ENCODE peak calls at places on chromosomes 13 and 19, in five cellular contexts. One of them, this sample, is unnamed.

GRCh38 chr13:36072536-36072935 is 58.6 kb downstream of the DCLK1 start:
- DNase-seq in cardiac fibroblast: no peak
- DNase-seq in activated CD8-positive, alpha-beta T cell treated with anti-CD3 and anti-CD28 coated beads for 36 hours: no peak
- DNase-seq in lower leg skin: no peak
- DNase-seq in keratinocyte: no peak
- DNase-seq in this sample: no peak

GRCh38 chr19:11375143-11375948 is 880 bp downstream of the SWSAP1 start:
- DNase-seq in keratinocyte: no peak
- DNase-seq in activated CD8-positive, alpha-beta T cell treated with anti-CD3 and anti-CD28 coated beads for 36 hours: peak
- DNase-seq in cardiac fibroblast: no peak
- DNase-seq in lower leg skin: peak
- DNase-seq in this sample: no peak

GRCh38 chr13:98358933-98359332 is 181.9 kb upstream of the RNF113B start:
- DNase-seq in lower leg skin: no peak
- DNase-seq in keratinocyte: no peak
- DNase-seq in cardiac fibroblast: no peak
- DNase-seq in activated CD8-positive, alpha-beta T cell treated with anti-CD3 and anti-CD28 coated beads for 36 hours: no peak
- DNase-seq in this sample: no peak

GRCh38 chr13:50161052-50161451 is 145.8 kb downstream of the KCNRG start:
- DNase-seq in keratinocyte: no peak
- DNase-seq in activated CD8-positive, alpha-beta T cell treated with anti-CD3 and anti-CD28 coated beads for 36 hours: no peak
- DNase-seq in cardiac fibroblast: peak
- DNase-seq in lower leg skin: no peak
- DNase-seq in this sample: no peak

GRCh38 chr19:48997972-48998371 is 4.3 kb downstream of the RUVBL2 start:
- DNase-seq in activated CD8-positive, alpha-beta T cell treated with anti-CD3 and anti-CD28 coated beads for 36 hours: peak
- DNase-seq in lower leg skin: no peak
- DNase-seq in keratinocyte: no peak
- DNase-seq in cardiac fibroblast: peak
- DNase-seq in this sample: no peak

GRCh38 chr19:55528030-55528801 is 8.7 kb downstream of the SBK2 start:
- DNase-seq in activated CD8-positive, alpha-beta T cell treated with anti-CD3 and anti-CD28 coated beads for 36 hours: no peak
- DNase-seq in lower leg skin: no peak
- DNase-seq in cardiac fibroblast: no peak
- DNase-seq in keratinocyte: no peak
- DNase-seq in this sample: no peak

GRCh38 chr13:38954844-38955243 is 35.8 kb downstream of the STOML3 start:
- DNase-seq in keratinocyte: no peak
- DNase-seq in lower leg skin: no peak
- DNase-seq in activated CD8-positive, alpha-beta T cell treated with anti-CD3 and anti-CD28 coated beads for 36 hours: no peak
- DNase-seq in cardiac fibroblast: no peak
- DNase-seq in this sample: no peak

GRCh38 chr19:10780368-10780767 is 55.6 kb downstream of the TMED1 start:
- DNase-seq in keratinocyte: peak
- DNase-seq in cardiac fibroblast: peak
- DNase-seq in lower leg skin: no peak
- DNase-seq in activated CD8-positive, alpha-beta T cell treated with anti-CD3 and anti-CD28 coated beads for 36 hours: no peak
- DNase-seq in this sample: peak

GRCh38 chr19:32318884-32319520 is 26.4 kb upstream of the ZNF507 start:
- DNase-seq in lower leg skin: no peak
- DNase-seq in cardiac fibroblast: peak
- DNase-seq in activated CD8-positive, alpha-beta T cell treated with anti-CD3 and anti-CD28 coated beads for 36 hours: peak
- DNase-seq in keratinocyte: no peak
- DNase-seq in this sample: no peak

GRCh38 chr19:18594824-18595373 is 6.3 kb downstream of the REX1BD start:
- DNase-seq in activated CD8-positive, alpha-beta T cell treated with anti-CD3 and anti-CD28 coated beads for 36 hours: no peak
- DNase-seq in keratinocyte: no peak
- DNase-seq in cardiac fibroblast: no peak
- DNase-seq in lower leg skin: no peak
- DNase-seq in this sample: no peak

GRCh38 chr13:21637296-21637695 is 33.3 kb upstream of the MICU2 start:
- DNase-seq in keratinocyte: peak
- DNase-seq in activated CD8-positive, alpha-beta T cell treated with anti-CD3 and anti-CD28 coated beads for 36 hours: peak
- DNase-seq in lower leg skin: no peak
- DNase-seq in cardiac fibroblast: peak
- DNase-seq in this sample: peak

GRCh38 chr19:19488875-19489690 is 26.3 kb downstream of the TSSK6 start:
- DNase-seq in lower leg skin: peak
- DNase-seq in keratinocyte: peak
- DNase-seq in cardiac fibroblast: peak
- DNase-seq in activated CD8-positive, alpha-beta T cell treated with anti-CD3 and anti-CD28 coated beads for 36 hours: peak
- DNase-seq in this sample: peak

GRCh38 chr19:7257148-7258041 is 36.8 kb downstream of the INSR start:
- DNase-seq in cardiac fibroblast: peak
- DNase-seq in keratinocyte: peak
- DNase-seq in lower leg skin: peak
- DNase-seq in activated CD8-positive, alpha-beta T cell treated with anti-CD3 and anti-CD28 coated beads for 36 hours: no peak
- DNase-seq in this sample: no peak

GRCh38 chr19:3224346-3225325 is at the start of gene CELF5:
- DNase-seq in activated CD8-positive, alpha-beta T cell treated with anti-CD3 and anti-CD28 coated beads for 36 hours: peak
- DNase-seq in keratinocyte: no peak
- DNase-seq in lower leg skin: no peak
- DNase-seq in cardiac fibroblast: no peak
- DNase-seq in this sample: no peak

GRCh38 chr19:33219261-33219812 is 6.3 kb downstream of the SLC7A10 start:
- DNase-seq in lower leg skin: no peak
- DNase-seq in keratinocyte: no peak
- DNase-seq in cardiac fibroblast: peak
- DNase-seq in activated CD8-positive, alpha-beta T cell treated with anti-CD3 and anti-CD28 coated beads for 36 hours: peak
- DNase-seq in this sample: no peak

GRCh38 chr19:14363203-14364097 is 17.8 kb upstream of the ADGRE5 start:
- DNase-seq in keratinocyte: no peak
- DNase-seq in lower leg skin: peak
- DNase-seq in activated CD8-positive, alpha-beta T cell treated with anti-CD3 and anti-CD28 coated beads for 36 hours: peak
- DNase-seq in cardiac fibroblast: peak
- DNase-seq in this sample: peak

GRCh38 chr13:97849305-97849704 is 104.2 kb upstream of the IPO5 start:
- DNase-seq in activated CD8-positive, alpha-beta T cell treated with anti-CD3 and anti-CD28 coated beads for 36 hours: no peak
- DNase-seq in cardiac fibroblast: peak
- DNase-seq in keratinocyte: no peak
- DNase-seq in lower leg skin: no peak
- DNase-seq in this sample: no peak

GRCh38 chr19:14118165-14119051 is 846 bp upstream of the PRKACA start:
- DNase-seq in cardiac fibroblast: peak
- DNase-seq in keratinocyte: no peak
- DNase-seq in lower leg skin: peak
- DNase-seq in activated CD8-positive, alpha-beta T cell treated with anti-CD3 and anti-CD28 coated beads for 36 hours: peak
- DNase-seq in this sample: peak

GRCh38 chr19:40383668-40384248 is 6.2 kb downstream of the HIPK4 start:
- DNase-seq in cardiac fibroblast: no peak
- DNase-seq in lower leg skin: no peak
- DNase-seq in keratinocyte: no peak
- DNase-seq in activated CD8-positive, alpha-beta T cell treated with anti-CD3 and anti-CD28 coated beads for 36 hours: no peak
- DNase-seq in this sample: no peak

GRCh38 chr19:56566904-56567273 is 379 bp upstream of the ZNF470 start:
- DNase-seq in activated CD8-positive, alpha-beta T cell treated with anti-CD3 and anti-CD28 coated beads for 36 hours: peak
- DNase-seq in cardiac fibroblast: peak
- DNase-seq in keratinocyte: no peak
- DNase-seq in lower leg skin: peak
- DNase-seq in this sample: no peak

GRCh38 chr13:67107973-67108372 is 122.2 kb downstream of the PCDH9 start:
- DNase-seq in activated CD8-positive, alpha-beta T cell treated with anti-CD3 and anti-CD28 coated beads for 36 hours: no peak
- DNase-seq in keratinocyte: no peak
- DNase-seq in cardiac fibroblast: no peak
- DNase-seq in lower leg skin: no peak
- DNase-seq in this sample: no peak

GRCh38 chr19:42143341-42144234 is 11.3 kb upstream of the POU2F2 start:
- DNase-seq in lower leg skin: no peak
- DNase-seq in keratinocyte: no peak
- DNase-seq in cardiac fibroblast: peak
- DNase-seq in activated CD8-positive, alpha-beta T cell treated with anti-CD3 and anti-CD28 coated beads for 36 hours: no peak
- DNase-seq in this sample: no peak

GRCh38 chr19:29715695-29716581 is 877 bp upstream of the C19orf12 start:
- DNase-seq in activated CD8-positive, alpha-beta T cell treated with anti-CD3 and anti-CD28 coated beads for 36 hours: peak
- DNase-seq in cardiac fibroblast: peak
- DNase-seq in lower leg skin: no peak
- DNase-seq in keratinocyte: no peak
- DNase-seq in this sample: no peak

GRCh38 chr13:73194310-73194709 is 135.5 kb downstream of the KLF5 start:
- DNase-seq in lower leg skin: no peak
- DNase-seq in keratinocyte: no peak
- DNase-seq in activated CD8-positive, alpha-beta T cell treated with anti-CD3 and anti-CD28 coated beads for 36 hours: no peak
- DNase-seq in cardiac fibroblast: no peak
- DNase-seq in this sample: no peak

GRCh38 chr13:101265934-101266333 is 150.4 kb downstream of the NALCN start:
- DNase-seq in keratinocyte: no peak
- DNase-seq in lower leg skin: no peak
- DNase-seq in cardiac fibroblast: peak
- DNase-seq in activated CD8-positive, alpha-beta T cell treated with anti-CD3 and anti-CD28 coated beads for 36 hours: no peak
- DNase-seq in this sample: no peak

GRCh38 chr19:55694241-55694655 is 19.2 kb downstream of the EPN1 start:
- DNase-seq in activated CD8-positive, alpha-beta T cell treated with anti-CD3 and anti-CD28 coated beads for 36 hours: no peak
- DNase-seq in keratinocyte: no peak
- DNase-seq in lower leg skin: peak
- DNase-seq in cardiac fibroblast: no peak
- DNase-seq in this sample: no peak

GRCh38 chr19:15811476-15811875 is 4.0 kb downstream of the OR10H1 start:
- DNase-seq in keratinocyte: no peak
- DNase-seq in cardiac fibroblast: no peak
- DNase-seq in activated CD8-positive, alpha-beta T cell treated with anti-CD3 and anti-CD28 coated beads for 36 hours: no peak
- DNase-seq in lower leg skin: no peak
- DNase-seq in this sample: no peak

GRCh38 chr19:15815306-15815705 is at the start of gene OR10H1:
- DNase-seq in keratinocyte: no peak
- DNase-seq in cardiac fibroblast: no peak
- DNase-seq in lower leg skin: no peak
- DNase-seq in activated CD8-positive, alpha-beta T cell treated with anti-CD3 and anti-CD28 coated beads for 36 hours: no peak
- DNase-seq in this sample: no peak

GRCh38 chr19:15810335-15810734 is 5.1 kb downstream of the OR10H1 start:
- DNase-seq in cardiac fibroblast: peak
- DNase-seq in lower leg skin: no peak
- DNase-seq in activated CD8-positive, alpha-beta T cell treated with anti-CD3 and anti-CD28 coated beads for 36 hours: no peak
- DNase-seq in keratinocyte: no peak
- DNase-seq in this sample: no peak

GRCh38 chr19:15812059-15812722 is 3.3 kb downstream of the OR10H1 start:
- DNase-seq in keratinocyte: no peak
- DNase-seq in activated CD8-positive, alpha-beta T cell treated with anti-CD3 and anti-CD28 coated beads for 36 hours: peak
- DNase-seq in lower leg skin: no peak
- DNase-seq in cardiac fibroblast: no peak
- DNase-seq in this sample: no peak

GRCh38 chr19:15813916-15814315 is 1.5 kb downstream of the OR10H1 start:
- DNase-seq in cardiac fibroblast: no peak
- DNase-seq in activated CD8-positive, alpha-beta T cell treated with anti-CD3 and anti-CD28 coated beads for 36 hours: no peak
- DNase-seq in lower leg skin: no peak
- DNase-seq in keratinocyte: no peak
- DNase-seq in this sample: no peak
- TF ChIP-seq CTCF in cardiac fibroblast: no peak
- TF ChIP-seq CTCF in activated CD8-positive, alpha-beta T cell treated with anti-CD3 and anti-CD28 coated beads for 36 hours: no peak
- TF ChIP-seq CTCF in lower leg skin: no peak
- TF ChIP-seq CTCF in keratinocyte: no peak
- TF ChIP-seq CTCF in this sample: no peak

GRCh38 chr19:46927893-46928292 is 67.1 kb downstream of the ARHGAP35 start:
- DNase-seq in activated CD8-positive, alpha-beta T cell treated with anti-CD3 and anti-CD28 coated beads for 36 hours: no peak
- DNase-seq in cardiac fibroblast: no peak
- DNase-seq in lower leg skin: no peak
- DNase-seq in keratinocyte: no peak
- DNase-seq in this sample: no peak

GRCh38 chr19:46927106-46927505 is 66.3 kb downstream of the ARHGAP35 start:
- DNase-seq in keratinocyte: peak
- DNase-seq in cardiac fibroblast: no peak
- DNase-seq in lower leg skin: peak
- DNase-seq in activated CD8-positive, alpha-beta T cell treated with anti-CD3 and anti-CD28 coated beads for 36 hours: no peak
- DNase-seq in this sample: no peak

GRCh38 chr19:46926201-46927071 is 65.6 kb downstream of the ARHGAP35 start:
- DNase-seq in cardiac fibroblast: no peak
- DNase-seq in keratinocyte: no peak
- DNase-seq in lower leg skin: peak
- DNase-seq in activated CD8-positive, alpha-beta T cell treated with anti-CD3 and anti-CD28 coated beads for 36 hours: no peak
- DNase-seq in this sample: no peak

GRCh38 chr19:46931197-46931596 is 70.4 kb downstream of the ARHGAP35 start:
- DNase-seq in lower leg skin: peak
- DNase-seq in keratinocyte: no peak
- DNase-seq in activated CD8-positive, alpha-beta T cell treated with anti-CD3 and anti-CD28 coated beads for 36 hours: no peak
- DNase-seq in cardiac fibroblast: no peak
- DNase-seq in this sample: no peak

DNA sequence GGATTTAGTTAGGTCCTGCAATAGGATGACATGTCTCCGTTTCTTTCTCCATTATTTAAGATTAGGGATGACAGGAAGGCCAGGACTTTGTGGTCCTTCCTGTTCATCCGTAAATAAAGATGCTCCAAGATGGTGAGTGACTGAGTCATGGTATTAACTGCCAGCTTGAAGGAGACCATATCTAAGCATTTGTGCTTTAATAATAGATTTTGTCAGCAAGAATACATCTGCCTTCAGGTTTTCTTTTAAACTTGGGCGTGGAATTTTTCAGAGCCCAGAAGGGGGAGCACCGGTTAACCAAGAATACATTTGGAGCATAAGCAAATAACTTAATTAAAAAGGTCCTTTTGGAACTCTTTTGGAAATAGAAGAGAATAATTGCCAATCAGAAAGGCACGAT is 68.2 kb downstream of the ARHGAP35 start:
- DNase-seq in cardiac fibroblast: peak
- DNase-seq in activated CD8-positive, alpha-beta T cell treated with anti-CD3 and anti-CD28 coated beads for 36 hours: no peak
- DNase-seq in lower leg skin: no peak
- DNase-seq in keratinocyte: no peak
- DNase-seq in this sample: no peak
- TF ChIP-seq CTCF in cardiac fibroblast: peak
- TF ChIP-seq CTCF in activated CD8-positive, alpha-beta T cell treated with anti-CD3 and anti-CD28 coated beads for 36 hours: no peak
- TF ChIP-seq CTCF in lower leg skin: no peak
- TF ChIP-seq CTCF in keratinocyte: no peak
- TF ChIP-seq CTCF in this sample: no peak

GRCh38 chr19:4932711-4933110 is 23.4 kb downstream of the UHRF1 start:
- DNase-seq in lower leg skin: no peak
- DNase-seq in cardiac fibroblast: no peak
- DNase-seq in activated CD8-positive, alpha-beta T cell treated with anti-CD3 and anti-CD28 coated beads for 36 hours: no peak
- DNase-seq in keratinocyte: no peak
- DNase-seq in this sample: no peak
- TF ChIP-seq CTCF in lower leg skin: no peak
- TF ChIP-seq CTCF in cardiac fibroblast: no peak
- TF ChIP-seq CTCF in activated CD8-positive, alpha-beta T cell treated with anti-CD3 and anti-CD28 coated beads for 36 hours: no peak
- TF ChIP-seq CTCF in keratinocyte: no peak
- TF ChIP-seq CTCF in this sample: no peak

GRCh38 chr19:5541456-5541855 is 26.3 kb downstream of the TINCR start:
- DNase-seq in cardiac fibroblast: no peak
- DNase-seq in lower leg skin: no peak
- DNase-seq in activated CD8-positive, alpha-beta T cell treated with anti-CD3 and anti-CD28 coated beads for 36 hours: no peak
- DNase-seq in keratinocyte: no peak
- DNase-seq in this sample: no peak
- TF ChIP-seq CTCF in cardiac fibroblast: no peak
- TF ChIP-seq CTCF in lower leg skin: no peak
- TF ChIP-seq CTCF in activated CD8-positive, alpha-beta T cell treated with anti-CD3 and anti-CD28 coated beads for 36 hours: no peak
- TF ChIP-seq CTCF in keratinocyte: no peak
- TF ChIP-seq CTCF in this sample: no peak

GRCh38 chr13:109904218-109904617 is 117.8 kb upstream of the IRS2 start:
- DNase-seq in cardiac fibroblast: peak
- DNase-seq in activated CD8-positive, alpha-beta T cell treated with anti-CD3 and anti-CD28 coated beads for 36 hours: no peak
- DNase-seq in keratinocyte: no peak
- DNase-seq in lower leg skin: no peak
- DNase-seq in this sample: no peak
- TF ChIP-seq CTCF in cardiac fibroblast: no peak
- TF ChIP-seq CTCF in activated CD8-positive, alpha-beta T cell treated with anti-CD3 and anti-CD28 coated beads for 36 hours: no peak
- TF ChIP-seq CTCF in keratinocyte: peak
- TF ChIP-seq CTCF in lower leg skin: no peak
- TF ChIP-seq CTCF in this sample: no peak

This sample was measured in omental fat pad.